ENCODE peak calls at places on chromosome 6, in eight cellular contexts. L is stimulated activated CD4-positive, alpha-beta T cell treated with anti-CD3 and anti-CD28 coated beads, TNF-alpha, amount 100 ng/mL, for 1 hour; W is NCI-H2081; U is right atrium auricular region; M is kidney epithelial cell; Y is prostate gland; D is HT1080; F is astrocyte. P is an unnamed sample.
A peak's percentile ranks its signal among the peaks of the same experiment; 100 is the strongest.

GRCh38 chr6:82086944-82087343 is 160.6 kb downstream of the IBTK start:
- DNase-seq in L (no peak), W (no peak), U (no peak), M (no peak), Y (no peak), D (no peak), F (no peak), P (no peak)

GRCh38 chr6:133895573-133896343 is 6.8 kb downstream of the TCF21 start:
- DNase-seq in L (no peak), W (no peak), U (no peak), M (no peak), Y (no peak), D (no peak), F (no peak), P (no peak)

GRCh38 chr6:38039497-38039896 is 220.0 kb downstream of the ZFAND3 start:
- DNase-seq in L (no peak), W (no peak), U (no peak), M (no peak), Y (no peak), D (no peak), F (peak; percentile 23), P (no peak)

GRCh38 chr6:160102956-160103824 is 18.4 kb upstream of the SLC22A1 start:
- DNase-seq in L (no peak), W (no peak), U (no peak), M (no peak), Y (no peak), D (peak; percentile 36), F (no peak), P (no peak)

GRCh38 chr6:26520840-26521484 is 17.2 kb upstream of the HMGN4 start:
- DNase-seq in L (peak; percentile 77), W (peak; percentile 84), U (peak; percentile 86), M (no peak), Y (peak; percentile 88), D (peak; percentile 75), F (peak; percentile 70), P (peak; percentile 78)

GRCh38 chr6:38012573-38012972 is 193.0 kb downstream of the ZFAND3 start:
- DNase-seq in L (no peak), W (peak; percentile 59), U (no peak), M (peak; percentile 16), Y (no peak), D (peak; percentile 41), F (peak; percentile 30), P (no peak)

GRCh38 chr6:37882724-37883413 is 63.3 kb downstream of the ZFAND3 start:
- DNase-seq in L (no peak), W (no peak), U (no peak), M (peak; percentile 41), Y (no peak), D (no peak), F (peak; percentile 81), P (no peak)

GRCh38 chr6:25537349-25538018 is 114.5 kb upstream of the SCGN start:
- DNase-seq in L (no peak), W (no peak), U (no peak), M (peak; percentile 12), Y (no peak), D (no peak), F (peak; percentile 68), P (no peak)

GRCh38 chr6:25404094-25404493 is 124.9 kb downstream of the CARMIL1 start:
- DNase-seq in L (no peak), W (no peak), U (no peak), M (no peak), Y (no peak), D (no peak), F (no peak), P (no peak)

GRCh38 chr6:11121851-11122250 is 10.3 kb upstream of the ERVFRD-1 start:
- DNase-seq in L (no peak), W (no peak), U (no peak), M (no peak), Y (no peak), D (no peak), F (peak; percentile 27), P (no peak)

GRCh38 chr6:100948381-100949133 is 67.4 kb upstream of the ASCC3 start:
- DNase-seq in L (no peak), W (no peak), U (no peak), M (no peak), Y (no peak), D (no peak), F (no peak), P (no peak)

GRCh38 chr6:136823128-136823660 is 802 bp downstream of the PEX7 start:
- DNase-seq in L (no peak), W (peak; percentile 22), U (no peak), M (no peak), Y (no peak), D (no peak), F (peak; percentile 7), P (no peak)

GRCh38 chr6:169806718-169807117 is 55.3 kb downstream of the ERMARD start:
- DNase-seq in L (no peak), W (no peak), U (no peak), M (no peak), Y (no peak), D (no peak), F (no peak), P (no peak)

GRCh38 chr6:105174512-105174911 is 5.3 kb downstream of the POPDC3 start:
- DNase-seq in L (no peak), W (no peak), U (no peak), M (no peak), Y (no peak), D (peak; percentile 94), F (peak; percentile 91), P (no peak)

GRCh38 chr6:54876365-54876764 is 29.8 kb downstream of the FAM83B start:
- DNase-seq in L (no peak), W (no peak), U (no peak), M (no peak), Y (no peak), D (no peak), F (no peak), P (no peak)

GRCh38 chr6:3138341-3138740 is 19.0 kb downstream of the TUBB2A start:
- DNase-seq in L (no peak), W (no peak), U (no peak), M (no peak), Y (no peak), D (peak; percentile 9), F (no peak), P (no peak)

GRCh38 chr6:35230950-35231349 is 17.2 kb downstream of the SCUBE3 start:
- DNase-seq in L (no peak), W (no peak), U (no peak), M (no peak), Y (no peak), D (no peak), F (no peak), P (no peak)

GRCh38 chr6:167139761-167140160 is 16.9 kb downstream of the CCR6 start:
- DNase-seq in L (no peak), W (no peak), U (no peak), M (no peak), Y (no peak), D (no peak), F (no peak), P (no peak)